ENCODE peak calls at places on chromosomes 3 and 15, in five cellular contexts. G is AG04449, O is fibroblast of villous mesenchyme, Q is cardiac fibroblast, K is fibroblast of lung. E is an unnamed sample.

GRCh38 chr3:114362815-114363214 is 69.0 kb downstream of the TIGIT start:
- DNase-seq in G (no peak), O (peak), Q (peak), K (peak), E (no peak)

GRCh38 chr3:9468460-9468859 is 71.0 kb downstream of the SETD5 start:
- DNase-seq in G (no peak), O (peak), Q (peak), K (no peak), E (no peak)

GRCh38 chr15:58460872-58461271 is 29.1 kb downstream of the LIPC start:
- DNase-seq in G (no peak), O (no peak), Q (no peak), K (no peak), E (no peak)

GRCh38 chr3:177196473-177197040 is 725 bp downstream of the TBL1XR1 start:
- DNase-seq in G (no peak), O (peak), Q (peak), K (peak), E (no peak)

GRCh38 chr3:15815696-15816095 is 17.9 kb upstream of the ANKRD28 start:
- DNase-seq in G (peak), O (peak), Q (peak), K (peak), E (no peak)

GRCh38 chr3:142945023-142945422 is 18.5 kb downstream of the PAQR9 start:
- DNase-seq in G (no peak), O (no peak), Q (no peak), K (no peak), E (no peak)

GRCh38 chr15:62390793-62391543 is 225.9 kb upstream of the C2CD4B start:
- DNase-seq in G (no peak), O (peak), Q (peak), K (peak), E (peak)

GRCh38 chr15:48766196-48766595 is 44.7 kb downstream of the CEP152 start:
- DNase-seq in G (no peak), O (no peak), Q (peak), K (no peak), E (no peak)

GRCh38 chr3:29914861-29915524 is 634.1 kb downstream of the RBMS3 start:
- DNase-seq in G (peak), O (peak), Q (peak), K (peak), E (no peak)

GRCh38 chr3:15647629-15648167 is 46.2 kb downstream of the BTD start:
- DNase-seq in G (peak), O (peak), Q (peak), K (peak), E (no peak)

GRCh38 chr3:141959921-141960554 is 83.6 kb downstream of the ATP1B3 start:
- DNase-seq in G (no peak), O (peak), Q (peak), K (peak), E (no peak)

GRCh38 chr15:80550219-80550909 is 144.7 kb upstream of the ABHD17C start:
- DNase-seq in G (peak), O (peak), Q (peak), K (peak), E (no peak)

GRCh38 chr15:46703871-46704637 is 1013.3 kb upstream of the SEMA6D start:
- DNase-seq in G (no peak), O (no peak), Q (no peak), K (no peak), E (no peak)

GRCh38 chr15:35427091-35427490 is 118.9 kb downstream of the DPH6 start:
- DNase-seq in G (no peak), O (peak), Q (peak), K (peak), E (no peak)

GRCh38 chr3:69005071-69005816 is 8.2 kb downstream of the EOGT start:
- DNase-seq in G (peak), O (no peak), Q (peak), K (peak), E (no peak)

GRCh38 chr15:99598296-99598695 is 32.5 kb downstream of the MEF2A start:
- DNase-seq in G (no peak), O (no peak), Q (no peak), K (no peak), E (no peak)

GRCh38 chr3:117719316-117719926 is 1009.8 kb downstream of the TUSC7 start:
- DNase-seq in G (no peak), O (peak), Q (peak), K (peak), E (no peak)

GRCh38 chr3:188839187-188839695 is 332.5 kb upstream of the TPRG1 start:
- DNase-seq in G (no peak), O (peak), Q (no peak), K (no peak), E (no peak)

GRCh38 chr3:44865272-44866005 is 3.7 kb downstream of the TMEM42 start:
- DNase-seq in G (no peak), O (no peak), Q (no peak), K (peak), E (no peak)

GRCh38 chr3:141240290-141241247 is 8.9 kb downstream of the PXYLP1 start:
- DNase-seq in G (no peak), O (peak), Q (peak), K (no peak), E (no peak)

DNA sequence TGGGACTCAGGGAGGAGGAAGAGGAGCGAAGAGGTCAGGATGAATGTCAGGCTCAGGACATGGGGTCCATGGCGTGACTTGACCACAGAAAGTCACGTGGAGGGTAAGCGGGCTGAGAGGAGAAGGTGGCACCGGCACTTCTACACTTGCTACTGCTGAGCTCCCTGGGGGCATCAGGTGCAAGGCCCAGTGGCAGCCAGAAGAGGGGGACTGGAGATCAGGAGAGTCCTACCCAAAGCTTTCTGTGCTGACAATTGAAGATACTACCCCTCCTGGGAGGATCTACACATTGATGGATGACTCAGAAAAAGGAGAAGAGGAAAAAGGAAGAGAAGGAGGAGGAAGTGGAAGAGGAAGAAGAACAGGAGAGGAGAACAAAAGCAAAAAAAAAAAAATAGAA is 41.3 kb downstream of the MYO5C start:
- DNase-seq in G (no peak), O (no peak), Q (peak), K (no peak), E (no peak)
- TF ChIP-seq CTCF in G (no peak), O (no peak), Q (no peak), K (no peak), E (no peak)

GRCh38 chr3:80000022-80000421 is 232.2 kb upstream of the ROBO1 start:
- DNase-seq in G (no peak), O (no peak), Q (peak), K (no peak), E (no peak)
- TF ChIP-seq CTCF in G (no peak), O (no peak), Q (no peak), K (no peak), E (no peak)

DNA sequence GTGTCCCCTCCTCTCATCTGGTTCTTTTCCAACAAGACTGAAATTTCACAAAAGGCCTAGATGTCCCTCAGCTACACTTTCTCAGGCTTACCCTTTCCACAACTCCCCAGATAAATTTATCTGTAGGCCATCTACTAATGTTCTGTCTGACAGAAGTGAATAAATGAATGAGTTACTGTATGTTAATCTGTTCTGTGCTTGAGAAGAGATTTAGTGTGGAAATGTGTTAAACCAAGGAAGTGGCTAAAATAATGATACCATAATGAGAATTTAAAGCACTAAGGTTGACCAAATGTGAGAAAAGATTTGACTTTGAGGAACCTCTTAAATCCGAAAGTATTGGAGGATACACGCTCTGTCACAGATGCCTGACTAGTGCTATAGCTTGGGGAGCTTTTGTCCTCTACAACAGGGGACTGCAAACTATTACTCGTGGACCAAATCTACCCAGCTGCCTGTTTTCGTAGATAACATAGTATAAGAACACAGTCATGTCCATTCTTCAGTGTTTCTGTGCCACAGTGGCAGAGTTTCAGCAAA is 74.8 kb upstream of the P2RY1 start:
- DNase-seq in G (no peak), O (no peak), Q (no peak), K (no peak), E (no peak)
- TF ChIP-seq CTCF in G (no peak), O (no peak), Q (no peak), K (no peak), E (no peak)

GRCh38 chr15:89482139-89482538 is 14.2 kb downstream of the RHCG start:
- DNase-seq in G (no peak), O (no peak), Q (peak), K (no peak), E (no peak)
- TF ChIP-seq CTCF in G (no peak), O (no peak), Q (no peak), K (no peak), E (no peak)

DNA sequence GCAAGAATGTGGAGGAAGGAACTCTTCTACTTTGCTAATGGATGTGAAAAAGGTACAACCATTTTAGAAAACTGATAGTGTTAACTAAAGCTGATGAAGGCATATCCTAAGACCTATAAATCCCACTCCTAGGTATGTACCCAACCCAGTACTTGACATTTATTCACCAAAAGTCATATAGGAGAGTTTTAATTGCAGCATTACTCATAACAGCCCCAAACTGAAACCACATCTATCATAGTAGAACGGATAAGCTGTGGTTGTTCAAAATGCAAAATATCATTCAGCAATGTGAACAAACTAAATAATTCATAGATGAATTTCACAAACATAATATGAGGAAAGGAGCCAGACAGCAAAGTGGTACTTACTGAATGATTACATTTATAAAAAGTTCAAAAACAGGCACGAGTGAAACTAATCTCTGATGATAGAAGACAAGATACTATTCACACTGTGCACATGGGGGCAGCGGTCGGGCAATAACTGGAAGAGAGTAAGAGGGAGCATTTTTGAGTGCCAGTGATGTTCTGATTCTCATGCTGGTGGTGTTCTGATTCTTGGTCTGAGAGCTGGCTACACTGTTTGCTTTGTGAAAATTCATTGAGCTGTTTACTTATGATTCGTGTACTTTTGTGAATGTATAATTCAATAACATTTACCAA is 34.3 kb downstream of the GOLIM4 start:
- DNase-seq in G (no peak), O (no peak), Q (no peak), K (no peak), E (no peak)
- TF ChIP-seq CTCF in G (no peak), O (peak), Q (no peak), K (no peak), E (peak)

DNA sequence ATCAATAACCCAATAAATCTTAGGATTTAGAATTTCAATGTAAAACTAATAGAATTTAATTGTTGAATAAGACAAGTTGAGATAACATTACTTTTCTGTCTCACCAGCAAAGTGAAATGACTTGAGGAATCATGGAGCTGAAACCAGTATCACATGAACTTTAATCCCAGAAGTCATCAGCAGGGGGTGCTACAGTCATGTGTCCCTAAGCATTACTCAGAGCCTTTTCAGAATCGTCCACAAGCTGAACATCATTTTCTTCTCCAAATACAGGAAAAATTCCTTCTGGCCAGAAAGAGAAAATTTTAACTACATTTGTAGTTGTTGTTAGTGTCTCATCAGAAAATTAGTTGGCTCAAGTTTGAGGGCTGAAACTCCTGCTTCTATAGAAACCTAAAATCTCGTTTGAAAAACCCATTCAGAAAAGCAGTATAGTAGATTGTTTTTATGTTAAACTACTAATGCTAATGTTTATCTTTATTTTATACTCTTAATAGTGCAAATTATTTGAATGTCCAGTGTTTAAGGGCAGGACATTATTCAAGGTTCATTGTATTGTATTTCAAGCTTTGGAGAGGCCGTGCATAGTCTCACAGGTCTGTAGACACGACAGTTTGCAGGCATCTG is 384.1 kb downstream of the PLOD2 start:
- DNase-seq in G (no peak), O (peak), Q (peak), K (peak), E (no peak)
- TF ChIP-seq CTCF in G (peak), O (peak), Q (peak), K (peak), E (peak)

GRCh38 chr3:8327739-8328138 is 173.9 kb upstream of the LMCD1 start:
- DNase-seq in G (no peak), O (no peak), Q (no peak), K (no peak), E (no peak)

GRCh38 chr3:8325306-8325705 is 176.3 kb upstream of the LMCD1 start:
- DNase-seq in G (no peak), O (no peak), Q (no peak), K (no peak), E (no peak)

GRCh38 chr3:8328971-8329370 is 172.7 kb upstream of the LMCD1 start:
- DNase-seq in G (no peak), O (no peak), Q (no peak), K (no peak), E (no peak)

GRCh38 chr3:8320711-8321458 is 180.7 kb upstream of the LMCD1 start:
- DNase-seq in G (no peak), O (no peak), Q (no peak), K (no peak), E (no peak)

DNA sequence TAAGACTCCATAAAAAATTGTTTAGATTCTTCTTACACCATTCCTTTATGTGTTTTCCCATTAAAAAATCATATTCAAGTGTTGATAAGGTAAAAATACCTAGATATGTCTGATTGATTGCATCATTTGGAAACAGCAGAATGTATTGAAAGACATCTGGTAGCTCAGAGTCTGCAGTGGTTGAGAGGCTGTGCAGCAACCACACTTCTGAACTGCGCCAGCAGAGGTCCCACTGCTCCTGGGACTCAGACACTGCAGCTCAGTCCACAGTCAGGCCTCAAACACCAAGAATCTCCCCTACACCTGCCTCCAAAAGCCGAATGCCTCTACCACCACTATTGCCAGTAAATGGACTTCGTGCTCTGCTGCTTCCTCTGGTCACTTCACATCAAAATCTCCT is 176.9 kb upstream of the LMCD1 start:
- DNase-seq in G (no peak), O (peak), Q (peak), K (peak), E (no peak)
- TF ChIP-seq CTCF in G (peak), O (peak), Q (peak), K (peak), E (peak)

E was measured in chondrocyte.